ENCODE peak calls at places on chromosomes 2 and 18, in four cellular contexts. One of them, this sample, is unnamed.

GRCh38 chr2:173264603-173265366 is 89.9 kb upstream of the CDCA7 start:
- DNase-seq in head of caudate nucleus: no peak
- DNase-seq in NCI-H2081: no peak
- DNase-seq in stimulated activated CD4-positive, alpha-beta T cell treated with anti-CD3 and anti-CD28 coated beads, TNF-alpha, amount 100 ng/mL, for 48 hours: no peak
- DNase-seq in this sample: peak

GRCh38 chr2:100416939-100417744 is at the start of gene CHST10:
- DNase-seq in head of caudate nucleus: peak
- DNase-seq in NCI-H2081: peak
- DNase-seq in stimulated activated CD4-positive, alpha-beta T cell treated with anti-CD3 and anti-CD28 coated beads, TNF-alpha, amount 100 ng/mL, for 48 hours: peak
- DNase-seq in this sample: peak

GRCh38 chr18:27685807-27686412 is 491.0 kb downstream of the CDH2 start:
- DNase-seq in head of caudate nucleus: no peak
- DNase-seq in NCI-H2081: peak
- DNase-seq in stimulated activated CD4-positive, alpha-beta T cell treated with anti-CD3 and anti-CD28 coated beads, TNF-alpha, amount 100 ng/mL, for 48 hours: no peak
- DNase-seq in this sample: peak

GRCh38 chr18:32237024-32237423 is 47.2 kb downstream of the MEP1B start:
- DNase-seq in head of caudate nucleus: no peak
- DNase-seq in NCI-H2081: no peak
- DNase-seq in stimulated activated CD4-positive, alpha-beta T cell treated with anti-CD3 and anti-CD28 coated beads, TNF-alpha, amount 100 ng/mL, for 48 hours: no peak
- DNase-seq in this sample: no peak

GRCh38 chr2:197909377-197909776 is 105.0 kb downstream of the PLCL1 start:
- DNase-seq in head of caudate nucleus: no peak
- DNase-seq in NCI-H2081: no peak
- DNase-seq in stimulated activated CD4-positive, alpha-beta T cell treated with anti-CD3 and anti-CD28 coated beads, TNF-alpha, amount 100 ng/mL, for 48 hours: no peak
- DNase-seq in this sample: no peak

GRCh38 chr2:25473758-25474335 is 132.1 kb upstream of the DNMT3A start:
- DNase-seq in head of caudate nucleus: peak
- DNase-seq in NCI-H2081: peak
- DNase-seq in stimulated activated CD4-positive, alpha-beta T cell treated with anti-CD3 and anti-CD28 coated beads, TNF-alpha, amount 100 ng/mL, for 48 hours: no peak
- DNase-seq in this sample: no peak

GRCh38 chr2:72211777-72212515 is 64.3 kb upstream of the CYP26B1 start:
- DNase-seq in head of caudate nucleus: no peak
- DNase-seq in NCI-H2081: no peak
- DNase-seq in stimulated activated CD4-positive, alpha-beta T cell treated with anti-CD3 and anti-CD28 coated beads, TNF-alpha, amount 100 ng/mL, for 48 hours: no peak
- DNase-seq in this sample: no peak

GRCh38 chr2:168336786-168337388 is 89.5 kb upstream of the STK39 start:
- DNase-seq in head of caudate nucleus: no peak
- DNase-seq in NCI-H2081: peak
- DNase-seq in stimulated activated CD4-positive, alpha-beta T cell treated with anti-CD3 and anti-CD28 coated beads, TNF-alpha, amount 100 ng/mL, for 48 hours: peak
- DNase-seq in this sample: peak

GRCh38 chr2:54239427-54239826 is 16.6 kb downstream of the TSPYL6 start:
- DNase-seq in head of caudate nucleus: no peak
- DNase-seq in NCI-H2081: no peak
- DNase-seq in stimulated activated CD4-positive, alpha-beta T cell treated with anti-CD3 and anti-CD28 coated beads, TNF-alpha, amount 100 ng/mL, for 48 hours: no peak
- DNase-seq in this sample: no peak

GRCh38 chr2:96608459-96609455 is 29.4 kb downstream of the KANSL3 start:
- DNase-seq in head of caudate nucleus: no peak
- DNase-seq in NCI-H2081: no peak
- DNase-seq in stimulated activated CD4-positive, alpha-beta T cell treated with anti-CD3 and anti-CD28 coated beads, TNF-alpha, amount 100 ng/mL, for 48 hours: no peak
- DNase-seq in this sample: no peak

GRCh38 chr18:56661414-56662101 is 10.4 kb downstream of the WDR7 start:
- DNase-seq in head of caudate nucleus: no peak
- DNase-seq in NCI-H2081: no peak
- DNase-seq in stimulated activated CD4-positive, alpha-beta T cell treated with anti-CD3 and anti-CD28 coated beads, TNF-alpha, amount 100 ng/mL, for 48 hours: no peak
- DNase-seq in this sample: no peak

GRCh38 chr2:172655091-172655837 is 80.4 kb upstream of the RAPGEF4 start:
- DNase-seq in head of caudate nucleus: no peak
- DNase-seq in NCI-H2081: no peak
- DNase-seq in stimulated activated CD4-positive, alpha-beta T cell treated with anti-CD3 and anti-CD28 coated beads, TNF-alpha, amount 100 ng/mL, for 48 hours: no peak
- DNase-seq in this sample: no peak

GRCh38 chr18:37294951-37295350 is 270.6 kb downstream of the CELF4 start:
- DNase-seq in head of caudate nucleus: no peak
- DNase-seq in NCI-H2081: no peak
- DNase-seq in stimulated activated CD4-positive, alpha-beta T cell treated with anti-CD3 and anti-CD28 coated beads, TNF-alpha, amount 100 ng/mL, for 48 hours: no peak
- DNase-seq in this sample: peak

GRCh38 chr2:74747411-74748080 is 86.4 kb upstream of the HK2 start:
- DNase-seq in head of caudate nucleus: no peak
- DNase-seq in NCI-H2081: no peak
- DNase-seq in stimulated activated CD4-positive, alpha-beta T cell treated with anti-CD3 and anti-CD28 coated beads, TNF-alpha, amount 100 ng/mL, for 48 hours: no peak
- DNase-seq in this sample: peak

GRCh38 chr2:219916261-219916660 is 288.8 kb downstream of the SLC4A3 start:
- DNase-seq in head of caudate nucleus: no peak
- DNase-seq in NCI-H2081: peak
- DNase-seq in stimulated activated CD4-positive, alpha-beta T cell treated with anti-CD3 and anti-CD28 coated beads, TNF-alpha, amount 100 ng/mL, for 48 hours: no peak
- DNase-seq in this sample: no peak

GRCh38 chr2:12727085-12727484 is 10.3 kb downstream of the TRIB2 start:
- DNase-seq in head of caudate nucleus: no peak
- DNase-seq in NCI-H2081: no peak
- DNase-seq in stimulated activated CD4-positive, alpha-beta T cell treated with anti-CD3 and anti-CD28 coated beads, TNF-alpha, amount 100 ng/mL, for 48 hours: no peak
- DNase-seq in this sample: no peak

GRCh38 chr2:12498703-12499102 is 218.0 kb upstream of the TRIB2 start:
- DNase-seq in head of caudate nucleus: no peak
- DNase-seq in NCI-H2081: no peak
- DNase-seq in stimulated activated CD4-positive, alpha-beta T cell treated with anti-CD3 and anti-CD28 coated beads, TNF-alpha, amount 100 ng/mL, for 48 hours: no peak
- DNase-seq in this sample: no peak

GRCh38 chr2:238727585-238728321 is 120.1 kb upstream of the TWIST2 start:
- DNase-seq in head of caudate nucleus: no peak
- DNase-seq in NCI-H2081: no peak
- DNase-seq in stimulated activated CD4-positive, alpha-beta T cell treated with anti-CD3 and anti-CD28 coated beads, TNF-alpha, amount 100 ng/mL, for 48 hours: no peak
- DNase-seq in this sample: no peak

GRCh38 chr2:64532030-64532429 is 7.9 kb downstream of the AFTPH start:
- DNase-seq in head of caudate nucleus: no peak
- DNase-seq in NCI-H2081: no peak
- DNase-seq in stimulated activated CD4-positive, alpha-beta T cell treated with anti-CD3 and anti-CD28 coated beads, TNF-alpha, amount 100 ng/mL, for 48 hours: no peak
- DNase-seq in this sample: no peak

GRCh38 chr2:10146366-10147005 is 23.9 kb downstream of the RRM2 start:
- DNase-seq in head of caudate nucleus: no peak
- DNase-seq in NCI-H2081: no peak
- DNase-seq in stimulated activated CD4-positive, alpha-beta T cell treated with anti-CD3 and anti-CD28 coated beads, TNF-alpha, amount 100 ng/mL, for 48 hours: no peak
- DNase-seq in this sample: no peak

GRCh38 chr2:203164311-203164935 is 74.4 kb upstream of the CYP20A1 start:
- DNase-seq in head of caudate nucleus: no peak
- DNase-seq in NCI-H2081: no peak
- DNase-seq in stimulated activated CD4-positive, alpha-beta T cell treated with anti-CD3 and anti-CD28 coated beads, TNF-alpha, amount 100 ng/mL, for 48 hours: no peak
- DNase-seq in this sample: no peak

GRCh38 chr2:168910330-168910729 is 9.2 kb downstream of the G6PC2 start:
- DNase-seq in head of caudate nucleus: no peak
- DNase-seq in NCI-H2081: peak
- DNase-seq in stimulated activated CD4-positive, alpha-beta T cell treated with anti-CD3 and anti-CD28 coated beads, TNF-alpha, amount 100 ng/mL, for 48 hours: no peak
- DNase-seq in this sample: no peak

GRCh38 chr2:158965731-158966130 is 2.7 kb upstream of the TANC1 start:
- DNase-seq in head of caudate nucleus: no peak
- DNase-seq in NCI-H2081: no peak
- DNase-seq in stimulated activated CD4-positive, alpha-beta T cell treated with anti-CD3 and anti-CD28 coated beads, TNF-alpha, amount 100 ng/mL, for 48 hours: no peak
- DNase-seq in this sample: no peak

GRCh38 chr2:168607992-168608391 is 151.9 kb downstream of the CERS6 start:
- DNase-seq in head of caudate nucleus: no peak
- DNase-seq in NCI-H2081: no peak
- DNase-seq in stimulated activated CD4-positive, alpha-beta T cell treated with anti-CD3 and anti-CD28 coated beads, TNF-alpha, amount 100 ng/mL, for 48 hours: no peak
- DNase-seq in this sample: peak

GRCh38 chr2:219279916-219280516 is 850 bp downstream of the DNAJB2 start:
- DNase-seq in head of caudate nucleus: no peak
- DNase-seq in NCI-H2081: no peak
- DNase-seq in stimulated activated CD4-positive, alpha-beta T cell treated with anti-CD3 and anti-CD28 coated beads, TNF-alpha, amount 100 ng/mL, for 48 hours: no peak
- DNase-seq in this sample: no peak

GRCh38 chr18:9109523-9109922 is 7.0 kb downstream of the NDUFV2 start:
- DNase-seq in head of caudate nucleus: no peak
- DNase-seq in NCI-H2081: no peak
- DNase-seq in stimulated activated CD4-positive, alpha-beta T cell treated with anti-CD3 and anti-CD28 coated beads, TNF-alpha, amount 100 ng/mL, for 48 hours: no peak
- DNase-seq in this sample: no peak

GRCh38 chr2:119221609-119222008 is 2.0 kb upstream of the STEAP3 start:
- DNase-seq in head of caudate nucleus: no peak
- DNase-seq in NCI-H2081: no peak
- DNase-seq in stimulated activated CD4-positive, alpha-beta T cell treated with anti-CD3 and anti-CD28 coated beads, TNF-alpha, amount 100 ng/mL, for 48 hours: no peak
- DNase-seq in this sample: no peak

GRCh38 chr2:126674075-126674744 is 18.3 kb downstream of the GYPC start:
- DNase-seq in head of caudate nucleus: no peak
- DNase-seq in NCI-H2081: no peak
- DNase-seq in stimulated activated CD4-positive, alpha-beta T cell treated with anti-CD3 and anti-CD28 coated beads, TNF-alpha, amount 100 ng/mL, for 48 hours: no peak
- DNase-seq in this sample: no peak

GRCh38 chr2:74188018-74188601 is 9.4 kb upstream of the MOB1A start:
- DNase-seq in head of caudate nucleus: no peak
- DNase-seq in NCI-H2081: peak
- DNase-seq in stimulated activated CD4-positive, alpha-beta T cell treated with anti-CD3 and anti-CD28 coated beads, TNF-alpha, amount 100 ng/mL, for 48 hours: no peak
- DNase-seq in this sample: no peak

GRCh38 chr2:168700615-168701245 is 101.7 kb upstream of the NOSTRIN start:
- DNase-seq in head of caudate nucleus: no peak
- DNase-seq in NCI-H2081: no peak
- DNase-seq in stimulated activated CD4-positive, alpha-beta T cell treated with anti-CD3 and anti-CD28 coated beads, TNF-alpha, amount 100 ng/mL, for 48 hours: no peak
- DNase-seq in this sample: no peak

GRCh38 chr2:119721462-119721861 is 38.3 kb upstream of the PTPN4 start:
- DNase-seq in head of caudate nucleus: no peak
- DNase-seq in NCI-H2081: no peak
- DNase-seq in stimulated activated CD4-positive, alpha-beta T cell treated with anti-CD3 and anti-CD28 coated beads, TNF-alpha, amount 100 ng/mL, for 48 hours: no peak
- DNase-seq in this sample: no peak

GRCh38 chr18:44654555-44654954 is 26.1 kb upstream of the SETBP1 start:
- DNase-seq in head of caudate nucleus: no peak
- DNase-seq in NCI-H2081: no peak
- DNase-seq in stimulated activated CD4-positive, alpha-beta T cell treated with anti-CD3 and anti-CD28 coated beads, TNF-alpha, amount 100 ng/mL, for 48 hours: no peak
- DNase-seq in this sample: no peak

GRCh38 chr2:195477996-195478382 is 179.0 kb upstream of the SLC39A10 start:
- DNase-seq in head of caudate nucleus: no peak
- DNase-seq in NCI-H2081: no peak
- DNase-seq in stimulated activated CD4-positive, alpha-beta T cell treated with anti-CD3 and anti-CD28 coated beads, TNF-alpha, amount 100 ng/mL, for 48 hours: no peak
- DNase-seq in this sample: no peak

This sample was measured in NB4.